ENCODE peak calls at places on chromosomes 12 and 14, in five cellular contexts. T is upper lobe of left lung, D is lung, X is thoracic aorta, O is pancreas. L is an unnamed sample.

GRCh38 chr14:90546767-90547166 is 149.9 kb downstream of the CALM1 start:
- DNase-seq in O (no peak), X (no peak), D (no peak), T (no peak), L (no peak)

GRCh38 chr12:90261283-90261682 is 552.6 kb upstream of the ATP2B1 start:
- DNase-seq in X (no peak), T (no peak), D (no peak), O (no peak), L (no peak)

GRCh38 chr12:78290606-78291345 is 460.1 kb downstream of the NAV3 start:
- DNase-seq in O (no peak), D (no peak), T (no peak), X (no peak), L (no peak)

GRCh38 chr12:53181935-53182334 is 1.2 kb upstream of the CSAD start:
- DNase-seq in O (no peak), T (no peak), D (no peak), X (no peak), L (no peak)

GRCh38 chr12:32334384-32334783 is 65.0 kb upstream of the FGD4 start:
- DNase-seq in X (no peak), D (no peak), O (no peak), T (no peak), L (no peak)

GRCh38 chr12:122563361-122563760 is 36.3 kb downstream of the KNTC1 start:
- DNase-seq in X (no peak), T (no peak), D (no peak), O (no peak), L (no peak)

GRCh38 chr14:71250791-71251190 is 343.5 kb downstream of the PCNX1 start:
- DNase-seq in X (no peak), D (no peak), T (no peak), O (no peak), L (no peak)

GRCh38 chr14:96285667-96286066 is 29.7 kb downstream of the BDKRB1 start:
- DNase-seq in T (peak; percentile 35), X (no peak), D (no peak), O (no peak), L (no peak)

GRCh38 chr14:52918486-52918885 is 32.4 kb downstream of the FERMT2 start:
- DNase-seq in T (no peak), O (no peak), D (no peak), X (no peak), L (no peak)

GRCh38 chr12:57127101-57127709 is 1.1 kb upstream of the LRP1 start:
- DNase-seq in O (peak; percentile 84), X (no peak), D (peak; percentile 78), T (no peak), L (peak; percentile 41)
- TF ChIP-seq CTCF in O (no peak), X (peak; percentile 25), D (peak; percentile 6), T (no peak), L (no peak)

DNA sequence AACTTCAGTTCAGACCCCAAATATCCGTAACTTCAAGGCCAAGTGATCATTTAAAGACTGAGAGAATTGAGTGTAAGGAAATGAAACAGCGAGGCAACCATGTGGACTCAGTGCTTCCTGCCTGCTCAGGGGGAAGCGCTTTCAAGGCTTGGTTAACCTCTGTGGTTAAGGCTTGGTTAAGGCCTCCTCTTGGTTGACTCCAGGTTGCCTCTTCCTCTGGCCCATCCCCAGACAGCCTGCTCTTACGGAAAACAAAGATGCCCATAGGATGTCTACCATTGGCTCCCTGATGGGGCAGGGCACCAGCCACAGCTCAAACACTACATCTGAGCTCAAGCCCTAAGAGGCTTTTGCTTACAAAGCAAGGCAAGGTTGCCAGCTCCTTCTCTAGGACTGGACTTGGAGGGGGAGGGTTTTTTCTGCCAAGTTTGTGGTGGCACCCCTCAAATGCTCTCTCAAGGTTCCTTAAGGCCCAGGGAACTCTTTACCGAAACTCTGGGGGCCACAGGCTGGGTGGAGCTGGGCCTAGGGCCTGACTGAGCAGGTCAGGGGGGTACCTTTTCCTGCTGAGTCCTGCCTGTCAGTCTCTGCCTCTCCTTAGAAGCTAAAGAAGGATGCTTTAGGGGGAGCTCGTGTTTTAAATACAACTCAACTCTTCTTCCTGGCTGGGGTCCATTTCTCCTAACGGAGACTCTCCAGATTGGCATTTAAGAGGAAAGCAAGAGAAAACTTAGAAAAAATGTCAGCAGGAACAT is 13.7 kb downstream of the COL2A1 start:
- DNase-seq in D (no peak), O (no peak), X (no peak), T (no peak), L (peak; percentile 29)
- TF ChIP-seq CTCF in D (no peak), O (no peak), X (no peak), T (no peak), L (no peak)

DNA sequence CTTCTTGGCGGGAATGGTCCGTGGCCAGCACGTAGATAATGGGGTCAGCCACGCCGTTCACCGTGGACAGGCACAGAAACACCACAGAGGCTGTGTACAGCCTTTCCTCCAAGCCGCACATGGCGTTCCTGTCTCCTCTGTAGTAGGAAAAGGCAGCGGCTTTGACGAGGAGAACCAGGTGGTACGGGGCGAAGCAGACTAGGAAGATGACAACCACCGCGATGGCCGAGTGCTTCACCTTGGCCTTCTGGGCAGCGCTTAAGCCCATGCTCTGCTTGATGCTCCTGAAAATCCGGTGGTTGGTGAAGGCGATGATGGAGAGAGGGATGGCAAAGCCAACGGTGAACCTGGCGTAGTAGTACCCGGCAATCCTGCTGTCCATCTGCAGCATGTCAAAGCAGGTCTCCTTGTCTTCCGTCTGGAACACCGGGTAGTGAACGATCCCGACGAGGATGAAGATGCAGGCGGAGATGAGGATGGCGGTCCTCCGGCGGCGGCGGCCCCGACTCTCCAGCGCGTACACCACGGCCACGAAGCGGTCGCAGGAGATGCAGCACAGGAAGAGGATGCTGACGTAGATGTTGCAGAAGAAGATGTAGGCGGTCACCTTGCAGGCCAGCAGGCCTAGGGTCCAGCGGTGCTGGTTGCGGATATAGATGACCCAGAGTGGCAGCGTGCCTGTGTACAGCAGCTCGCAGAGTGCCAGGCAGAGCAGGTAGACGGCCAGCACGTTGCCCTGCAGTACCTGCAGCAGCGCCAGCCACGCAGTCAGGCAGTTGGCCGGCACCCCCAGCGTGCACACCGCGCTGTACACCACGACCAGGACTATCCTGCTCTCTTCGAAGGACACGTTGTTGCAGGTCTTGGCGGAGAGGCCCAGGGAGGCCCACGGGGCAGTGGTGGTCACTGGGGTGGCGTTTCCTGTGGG is 13.8 kb downstream of the GPR132 start:
- DNase-seq in D (no peak), O (peak; percentile 49), X (no peak), T (peak; percentile 78), L (no peak)
- TF ChIP-seq CTCF in D (no peak), O (no peak), X (no peak), T (no peak), L (no peak)

GRCh38 chr12:2672863-2673262 is 121.9 kb upstream of the FKBP4 start:
- DNase-seq in D (no peak), X (no peak), O (no peak), T (no peak), L (no peak)

GRCh38 chr12:2678416-2678815 is 116.4 kb upstream of the FKBP4 start:
- DNase-seq in D (no peak), T (peak; percentile 70), O (no peak), X (no peak), L (no peak)

GRCh38 chr12:2677142-2677880 is 117.5 kb upstream of the FKBP4 start:
- DNase-seq in X (no peak), O (no peak), D (no peak), T (peak; percentile 44), L (no peak)

GRCh38 chr12:2675776-2676175 is 119.0 kb upstream of the FKBP4 start:
- DNase-seq in T (no peak), D (no peak), X (no peak), O (no peak), L (no peak)

DNA sequence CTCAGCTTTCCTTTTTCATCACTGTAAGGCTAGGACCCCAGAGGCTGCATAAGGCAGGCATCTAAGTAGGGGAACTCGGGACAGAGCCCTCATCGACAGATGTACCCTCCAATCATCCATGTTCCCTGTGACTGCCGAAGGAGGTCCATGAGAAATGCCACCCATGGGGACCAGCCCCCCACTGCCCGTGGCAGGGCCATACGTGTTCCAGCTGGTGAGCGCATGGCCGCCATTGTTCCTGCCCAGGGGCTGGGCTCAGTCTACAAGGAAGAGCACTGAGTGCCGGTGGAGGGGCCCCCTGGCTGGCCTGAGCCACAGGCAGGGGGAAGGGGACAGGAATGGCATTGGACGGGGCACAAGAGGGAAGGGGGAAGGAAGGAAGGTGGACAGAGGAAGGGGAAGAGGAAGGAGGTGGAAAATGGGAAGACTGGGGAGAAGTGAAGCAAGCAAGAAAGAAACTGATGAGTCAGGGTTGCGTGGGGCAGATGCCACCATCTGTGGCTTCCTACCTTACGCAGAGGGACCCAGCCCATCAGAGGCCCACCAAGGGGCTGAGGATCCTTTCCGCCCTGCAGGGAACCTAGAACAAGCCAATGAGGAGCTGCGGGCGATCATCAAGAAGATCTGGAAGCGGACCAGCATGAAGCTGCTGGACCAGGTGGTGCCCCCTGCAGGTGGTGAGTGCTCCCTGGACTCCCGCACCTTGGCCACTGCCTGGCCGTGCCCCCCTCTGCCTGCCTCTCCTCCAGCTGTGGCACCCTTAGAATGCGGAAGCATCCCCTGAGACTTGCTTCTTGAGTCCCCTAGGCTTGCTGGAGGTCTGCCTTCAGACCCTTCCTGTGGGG is 120.6 kb upstream of the FKBP4 start:
- DNase-seq in X (no peak), D (no peak), T (peak; percentile 53), O (no peak), L (no peak)
- TF ChIP-seq CTCF in X (no peak), D (no peak), T (no peak), O (no peak), L (no peak)

GRCh38 chr14:106488293-106488692 is 961.9 kb downstream of the TMEM121 start:
- DNase-seq in T (no peak), D (no peak), X (no peak), O (no peak), L (no peak)

GRCh38 chr14:106489112-106489881 is 962.9 kb downstream of the TMEM121 start:
- DNase-seq in D (no peak), O (no peak), X (no peak), T (no peak), L (no peak)

GRCh38 chr14:106493962-106494823 is 967.8 kb downstream of the TMEM121 start:
- DNase-seq in X (no peak), T (no peak), O (no peak), D (no peak), L (no peak)

GRCh38 chr14:106490442-106490841 is 964.1 kb downstream of the TMEM121 start:
- DNase-seq in X (no peak), T (no peak), O (no peak), D (no peak), L (no peak)

DNA sequence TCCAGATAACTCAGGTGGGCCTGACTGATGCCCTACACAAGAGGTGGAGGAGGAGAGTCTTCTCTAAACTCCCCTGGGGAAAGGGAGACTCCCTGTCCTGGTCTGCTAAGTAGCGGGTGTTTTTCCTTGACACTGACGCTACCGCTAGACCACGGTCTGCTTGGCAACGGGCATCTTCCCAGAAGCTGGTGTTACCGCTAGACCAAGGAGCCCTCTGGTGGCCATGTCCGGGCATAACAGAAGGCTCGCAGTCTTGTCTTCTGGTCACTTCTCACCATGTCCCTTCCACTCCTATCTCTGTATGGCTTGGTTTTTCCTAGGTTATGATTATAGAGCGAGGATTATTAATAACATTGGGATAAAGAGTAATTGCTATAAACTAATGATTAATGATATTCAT is 965.5 kb downstream of the TMEM121 start:
- DNase-seq in O (no peak), X (no peak), D (no peak), T (no peak), L (no peak)
- TF ChIP-seq CTCF in O (no peak), X (no peak), D (no peak), T (peak; percentile 21), L (no peak)

L was measured in activated B cell treated with CpG ODN at 0.5 μM for 24 hours.